ENCODE peak calls at places on chromosomes 2 and 18, in nine cellular contexts. I, L, F, H, C, P, T, M and N are unnamed samples.

GRCh38 chr2:108585446-108585845 is 51.2 kb downstream of the LIMS1 start:
- DNase-seq in H (no peak), F (no peak), P (no peak), C (no peak), I (no peak), M (peak; percentile 65), T (no peak), L (no peak), N (no peak)

GRCh38 chr2:40584432-40584831 is 132.5 kb upstream of the SLC8A1 start:
- DNase-seq in P (no peak), F (no peak), I (no peak), M (no peak), C (no peak), H (no peak), L (no peak), T (no peak), N (no peak)

GRCh38 chr18:2515908-2516625 is 55.2 kb downstream of the METTL4 start:
- DNase-seq in M (no peak), L (no peak), F (no peak), T (peak; percentile 61), H (no peak), C (no peak), P (peak; percentile 24), I (no peak), N (no peak)

GRCh38 chr2:109243526-109244425 is 114.8 kb downstream of the SH3RF3 start:
- DNase-seq in M (peak; percentile 50), L (no peak), F (no peak), I (no peak), P (no peak), T (no peak), C (no peak), H (no peak), N (no peak)

GRCh38 chr2:74001781-74002514 is 17.2 kb downstream of the TET3 start:
- DNase-seq in T (no peak), H (peak; percentile 72), M (no peak), I (no peak), P (no peak), C (no peak), F (no peak), L (peak; percentile 64), N (no peak)

GRCh38 chr2:16578081-16578480 is 87.6 kb downstream of the CYRIA start:
- DNase-seq in C (no peak), H (no peak), P (no peak), T (no peak), F (no peak), L (no peak), I (no peak), M (no peak), N (no peak)

GRCh38 chr2:120798569-120799215 is 63.0 kb downstream of the GLI2 start:
- DNase-seq in L (no peak), H (no peak), I (no peak), F (no peak), C (peak; percentile 17), P (no peak), M (no peak), T (no peak), N (no peak)

GRCh38 chr2:213834331-213834730 is 550.1 kb downstream of the SPAG16 start:
- DNase-seq in M (no peak), H (no peak), T (peak; percentile 6), P (peak; percentile 3), C (no peak), L (no peak), I (no peak), F (no peak), N (no peak)

GRCh38 chr2:46780411-46780800 is 135.2 kb downstream of the MCFD2 start:
- DNase-seq in F (no peak), I (no peak), H (no peak), L (peak; percentile 88), P (no peak), T (no peak), C (no peak), M (no peak), N (no peak)

DNA sequence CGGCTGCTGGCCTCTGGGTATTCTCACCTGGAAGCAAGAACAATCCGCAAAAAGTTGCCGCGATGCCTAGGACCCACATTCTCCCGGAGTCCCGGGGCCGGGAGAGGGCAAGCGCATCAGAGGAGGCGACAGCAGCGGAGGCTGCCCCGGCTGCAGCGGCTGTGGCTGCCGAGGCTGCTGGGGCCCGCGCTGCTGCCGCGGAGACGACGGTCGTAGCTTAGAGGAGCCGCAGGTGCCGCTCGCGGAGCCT is 226 bp downstream of the LYPD1 start:
- DNase-seq in I (no peak), L (no peak), M (no peak), C (no peak), F (no peak), P (peak; percentile 9), H (no peak), T (no peak), N (no peak)
- H3K4me3 ChIP-seq in I (peak overlapping the region; percentile 47), L (peak overlapping the region; percentile 19), M (no peak overlapping the region), C (no peak overlapping the region), F (peak overlapping the region; percentile 3), P (peak overlapping the region; percentile 60), H (peak overlapping the region; percentile 29), T (no peak overlapping the region), N (peak overlapping the region; percentile 66)

DNA sequence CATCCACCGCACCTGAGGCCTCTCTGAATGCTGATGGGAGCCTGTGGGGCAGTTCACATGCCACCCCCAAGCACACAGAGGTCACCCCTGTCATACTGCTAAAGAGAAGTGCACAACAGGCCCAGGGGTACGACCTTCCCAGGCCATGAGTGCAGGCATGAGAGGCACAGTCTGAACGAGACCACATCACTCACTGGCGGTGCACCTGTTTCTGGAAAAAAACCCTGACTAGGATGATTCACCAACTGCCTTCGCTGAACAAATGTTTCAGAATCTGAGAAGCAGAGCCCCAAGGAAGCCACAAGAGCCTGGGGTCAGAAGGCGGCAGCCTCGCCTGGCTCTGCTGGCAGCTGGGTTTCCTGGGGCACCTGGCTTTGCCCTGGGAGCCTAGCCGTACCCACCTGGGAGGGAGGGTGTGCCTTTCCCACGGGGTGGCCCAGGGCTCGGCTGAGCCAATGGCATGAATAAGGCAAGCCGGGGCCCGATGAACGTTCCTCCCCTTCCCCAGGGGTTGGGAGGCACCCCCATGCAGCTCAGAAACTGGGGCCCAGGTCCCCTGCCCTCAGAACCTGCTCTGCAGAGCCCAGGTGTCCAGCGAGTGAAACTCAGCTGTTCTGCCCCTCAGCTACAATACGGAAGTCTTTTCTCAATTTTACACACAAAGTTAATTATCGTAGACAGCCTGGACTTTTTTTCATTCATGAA is 73.8 kb downstream of the HDAC4 start:
- DNase-seq in L (peak; percentile 68), T (no peak), F (peak; percentile 58), H (no peak), I (no peak), M (peak; percentile 72), P (no peak), C (no peak), N (no peak)
- TF ChIP-seq POLR2A in L (no peak), T (no peak), F (no peak), H (no peak), I (no peak), M (peak; percentile 43), P (no peak), C (no peak), N (no peak)

GRCh38 chr2:106195456-106195855 is 1.4 kb upstream of the UXS1 start:
- DNase-seq in M (no peak), F (no peak), L (no peak), C (no peak), P (no peak), T (no peak), I (no peak), H (no peak), N (no peak)
- H3K4me3 ChIP-seq in M (no peak overlapping the region), F (no peak overlapping the region), L (no peak overlapping the region), C (no peak overlapping the region), P (no peak overlapping the region), T (no peak overlapping the region), I (no peak overlapping the region), H (peak overlapping the region; percentile 90), N (no peak overlapping the region)

GRCh38 chr2:190648289-190649034 is 421 bp upstream of the NAB1 start:
- DNase-seq in M (peak; percentile 90), T (peak; percentile 59), F (peak; percentile 94), C (peak; percentile 85), H (peak; percentile 96), P (peak; percentile 74), L (peak; percentile 96), I (peak; percentile 84), N (peak; percentile 65)
- TF ChIP-seq POLR2A in M (peak; percentile 57), T (no peak), F (peak; percentile 26), C (peak; percentile 43), H (no peak), P (peak; percentile 42), L (peak; percentile 20), I (peak; percentile 63), N (no peak)

GRCh38 chr18:61865466-61866165 is 27.2 kb downstream of the RNF152 start:
- DNase-seq in P (no peak), M (no peak), T (no peak), L (no peak), C (no peak), F (no peak), I (no peak), H (no peak), N (no peak)

GRCh38 chr18:61869631-61870030 is 23.2 kb downstream of the RNF152 start:
- DNase-seq in F (no peak), L (no peak), H (no peak), C (no peak), I (no peak), T (no peak), M (no peak), P (no peak), N (no peak)

DNA sequence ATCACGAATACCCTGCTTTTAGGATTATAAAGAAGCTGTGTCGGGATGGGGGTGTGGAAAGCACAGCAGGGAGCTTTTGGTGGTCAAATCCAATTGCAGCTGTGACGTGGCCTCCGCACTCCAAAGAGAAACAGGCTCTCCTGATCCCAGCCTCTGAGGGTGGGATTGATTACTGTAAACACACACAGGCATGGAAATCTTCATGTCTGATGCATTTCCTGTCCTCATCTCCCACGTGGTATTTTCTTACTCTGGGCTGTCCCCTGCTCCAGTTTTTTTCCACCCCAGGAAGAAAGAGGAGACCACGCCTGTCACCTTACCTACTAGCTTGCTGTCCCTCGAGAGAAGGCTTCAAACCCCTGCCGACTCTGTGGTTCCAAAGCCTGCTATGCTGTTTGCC is 22.7 kb downstream of the RNF152 start:
- DNase-seq in F (no peak), I (no peak), L (no peak), M (no peak), T (no peak), P (no peak), H (no peak), C (no peak), N (no peak)
- H3K4me3 ChIP-seq in F (no peak overlapping the region), I (no peak overlapping the region), L (no peak overlapping the region), M (no peak overlapping the region), T (no peak overlapping the region), P (no peak overlapping the region), H (no peak overlapping the region), C (no peak overlapping the region), N (no peak overlapping the region)